ENCODE peak calls at places on chromosomes 1 and 21, in four cellular contexts. N is heart right ventricle; F is CD8-positive, alpha-beta T cell; O is H9. S is an unnamed sample.

GRCh38 chr1:30724175-30724574 is 790 bp upstream of the MATN1 start:
- DNase-seq in N (no peak), F (no peak), O (no peak), S (no peak)

GRCh38 chr1:27993241-27993640 is 33.5 kb downstream of the XKR8 start:
- DNase-seq in N (no peak), F (peak; percentile 17), O (no peak), S (no peak)

GRCh38 chr1:45010855-45011811 is at the start of gene HECTD3:
- DNase-seq in N (peak; percentile 84), F (peak; percentile 75), O (peak; percentile 75), S (peak; percentile 42)

GRCh38 chr1:180628646-180629045 is 3.2 kb upstream of the XPR1 start:
- DNase-seq in N (no peak), F (no peak), O (no peak), S (no peak)

GRCh38 chr1:202302166-202302565 is 39.6 kb downstream of the UBE2T start:
- DNase-seq in N (no peak), F (no peak), O (no peak), S (no peak)

GRCh38 chr1:3924871-3925655 is 25.0 kb upstream of the C1orf174 start:
- DNase-seq in N (no peak), F (no peak), O (no peak), S (no peak)

GRCh38 chr1:202968895-202969295 is 1.8 kb upstream of the CYB5R1 start:
- DNase-seq in N (peak; percentile 63), F (no peak), O (peak; percentile 65), S (no peak)

GRCh38 chr1:8815582-8816285 is 1.7 kb downstream of the RERE start:
- DNase-seq in N (no peak), F (no peak), O (no peak), S (peak; percentile 70)

GRCh38 chr21:34936299-34936698 is 112.8 kb downstream of the RUNX1 start:
- DNase-seq in N (no peak), F (no peak), O (no peak), S (no peak)

GRCh38 chr1:217026506-217026905 is 303.3 kb upstream of the ESRRG start:
- DNase-seq in N (no peak), F (no peak), O (no peak), S (no peak)
- H3K27ac ChIP-seq in N (no peak overlapping the region), F (no peak overlapping the region), O (no peak overlapping the region), S (no peak overlapping the region)

GRCh38 chr1:5889462-5889861 is 102.8 kb downstream of the NPHP4 start:
- DNase-seq in N (no peak), F (no peak), O (no peak), S (no peak)
- H3K27ac ChIP-seq in N (peak overlapping the region; percentile 35), F (no peak overlapping the region), O (no peak overlapping the region), S (no peak overlapping the region)

GRCh38 chr1:2561898-2562895 is 6.0 kb downstream of the TNFRSF14 start:
- DNase-seq in N (no peak), F (no peak), O (no peak), S (no peak)

GRCh38 chr1:2564006-2564814 is 8.0 kb downstream of the TNFRSF14 start:
- DNase-seq in N (no peak), F (no peak), O (no peak), S (no peak)

GRCh38 chr1:2564815-2565415 is 8.7 kb downstream of the TNFRSF14 start:
- DNase-seq in N (no peak), F (no peak), O (no peak), S (no peak)

GRCh38 chr1:2561446-2561845 is 5.3 kb downstream of the TNFRSF14 start:
- DNase-seq in N (no peak), F (no peak), O (no peak), S (no peak)

DNA sequence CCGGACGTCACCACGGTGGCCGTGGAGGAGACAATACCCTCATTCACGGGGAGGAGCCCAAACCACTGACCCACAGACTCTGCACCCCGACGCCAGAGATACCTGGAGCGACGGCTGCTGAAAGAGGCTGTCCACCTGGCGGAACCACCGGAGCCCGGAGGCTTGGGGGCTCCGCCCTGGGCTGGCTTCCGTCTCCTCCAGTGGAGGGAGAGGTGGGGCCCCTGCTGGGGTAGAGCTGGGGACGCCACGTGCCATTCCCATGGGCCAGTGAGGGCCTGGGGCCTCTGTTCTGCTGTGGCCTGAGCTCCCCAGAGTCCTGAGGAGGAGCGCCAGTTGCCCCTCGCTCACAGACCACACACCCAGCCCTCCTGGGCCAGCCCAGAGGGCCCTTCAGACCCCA is 7.0 kb downstream of the TNFRSF14 start:
- DNase-seq in N (no peak), F (no peak), O (no peak), S (no peak)
- H3K27ac ChIP-seq in N (no peak overlapping the region), F (no peak overlapping the region), O (no peak overlapping the region), S (no peak overlapping the region)

GRCh38 chr1:29489471-29489870 is 253.1 kb downstream of the PTPRU start:
- DNase-seq in N (no peak), F (no peak), O (no peak), S (no peak)
- H3K27ac ChIP-seq in N (no peak overlapping the region), F (no peak overlapping the region), O (no peak overlapping the region), S (no peak overlapping the region)

GRCh38 chr1:115677172-115677542 is 35.4 kb downstream of the VANGL1 start:
- DNase-seq in N (no peak), F (no peak), O (no peak), S (no peak)

GRCh38 chr1:115679141-115679611 is 37.4 kb downstream of the VANGL1 start:
- DNase-seq in N (peak; percentile 31), F (no peak), O (no peak), S (no peak)

GRCh38 chr1:115678141-115678540 is 36.4 kb downstream of the VANGL1 start:
- DNase-seq in N (no peak), F (no peak), O (no peak), S (no peak)

GRCh38 chr1:115676498-115677171 is 34.9 kb downstream of the VANGL1 start:
- DNase-seq in N (no peak), F (no peak), O (no peak), S (no peak)

GRCh38 chr1:115677570-115677969 is 35.8 kb downstream of the VANGL1 start:
- DNase-seq in N (no peak), F (no peak), O (no peak), S (no peak)
- H3K27ac ChIP-seq in N (no peak overlapping the region), F (no peak overlapping the region), O (no peak overlapping the region), S (no peak overlapping the region)

GRCh38 chr1:51298322-51298705 is 32.0 kb downstream of the TTC39A start:
- DNase-seq in N (no peak), F (no peak), O (no peak), S (no peak)

GRCh38 chr1:51301152-51301843 is 29.1 kb downstream of the TTC39A start:
- DNase-seq in N (no peak), F (no peak), O (no peak), S (no peak)

GRCh38 chr1:51301844-51302162 is 28.6 kb downstream of the TTC39A start:
- DNase-seq in N (no peak), F (no peak), O (no peak), S (no peak)

GRCh38 chr1:51299185-51299584 is 31.2 kb downstream of the TTC39A start:
- DNase-seq in N (no peak), F (no peak), O (no peak), S (no peak)

DNA sequence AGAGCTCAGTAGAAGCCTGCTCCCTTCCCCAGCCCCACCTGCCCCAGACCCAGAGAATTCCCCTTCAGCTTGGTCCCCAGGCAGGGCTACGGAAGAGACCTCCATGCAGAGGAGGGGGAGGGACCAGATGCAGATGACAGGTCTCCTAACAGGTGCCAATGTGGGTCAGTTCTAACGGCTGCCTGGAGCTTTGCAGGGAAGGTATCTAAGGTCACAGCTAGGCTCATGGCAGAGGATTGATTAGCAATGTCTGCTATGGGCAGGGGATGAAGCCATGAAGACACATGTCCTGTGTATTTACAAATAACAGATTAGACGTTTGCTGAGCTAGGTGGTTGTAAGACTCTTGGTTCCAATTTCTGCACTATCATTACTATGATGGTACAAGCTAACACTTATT is 30.1 kb downstream of the TTC39A start:
- DNase-seq in N (no peak), F (no peak), O (no peak), S (no peak)
- H3K27ac ChIP-seq in N (no peak overlapping the region), F (no peak overlapping the region), O (no peak overlapping the region), S (no peak overlapping the region)

S was measured in substantia nigra.